ENCODE peak calls at places on chromosomes 2 and 18, in five cellular contexts. L is K562, H is GM12878, N is SK-N-SH, S is HepG2. U is an unnamed sample.

GRCh38 chr2:5846881-5847280 is 154.7 kb downstream of the SOX11 start:
- DNase-seq in L (no peak), N (no peak), S (no peak), H (no peak), U (peak)

GRCh38 chr2:192245329-192245728 is 50.6 kb upstream of the TMEFF2 start:
- DNase-seq in L (no peak), H (no peak), S (no peak), N (no peak), U (no peak)

GRCh38 chr2:120741514-120742448 is 6.1 kb downstream of the GLI2 start:
- DNase-seq in S (no peak), N (peak), L (no peak), H (no peak), U (no peak)

GRCh38 chr2:32289165-32290054 is 11.7 kb downstream of the YIPF4 start:
- DNase-seq in L (no peak), N (no peak), H (no peak), S (peak), U (peak)

GRCh38 chr2:160609346-160609745 is 115.7 kb upstream of the RBMS1 start:
- DNase-seq in N (no peak), H (no peak), L (no peak), S (no peak), U (no peak)

GRCh38 chr2:119315241-119315925 is 51.3 kb downstream of the C2orf76 start:
- DNase-seq in S (peak), N (no peak), H (no peak), L (no peak), U (no peak)

GRCh38 chr18:36850527-36851201 is 21.7 kb downstream of the KIAA1328 start:
- DNase-seq in N (no peak), H (no peak), S (peak), L (no peak), U (peak)

GRCh38 chr2:12045864-12046291 is 299.4 kb downstream of the LPIN1 start:
- DNase-seq in H (peak), S (no peak), L (no peak), N (no peak), U (no peak)

GRCh38 chr2:196195758-196196157 is 24.4 kb upstream of the STK17B start:
- DNase-seq in H (no peak), S (no peak), N (no peak), L (no peak), U (no peak)

GRCh38 chr2:30768036-30768686 is 39.1 kb downstream of the CAPN13 start:
- DNase-seq in S (no peak), H (no peak), N (no peak), L (no peak), U (no peak)

GRCh38 chr2:47074691-47075090 is 80.4 kb downstream of the STPG4 start:
- DNase-seq in L (no peak), S (no peak), N (no peak), H (no peak), U (no peak)

GRCh38 chr2:47072728-47073191 is 82.3 kb downstream of the STPG4 start:
- DNase-seq in S (no peak), N (peak), H (no peak), L (no peak), U (no peak)

GRCh38 chr2:47073217-47073616 is 81.9 kb downstream of the STPG4 start:
- DNase-seq in L (no peak), H (no peak), N (no peak), S (no peak), U (no peak)

GRCh38 chr2:47072018-47072691 is 83.0 kb downstream of the STPG4 start:
- DNase-seq in H (no peak), N (peak), L (no peak), S (no peak), U (peak)

GRCh38 chr2:47073641-47074040 is 81.5 kb downstream of the STPG4 start:
- DNase-seq in N (no peak), L (no peak), S (no peak), H (no peak), U (no peak)
- TF ChIP-seq SMC3 in N (no peak), L (no peak), S (no peak), H (no peak), U (no peak)

GRCh38 chr2:10987861-10988260 is 76.1 kb downstream of the KCNF1 start:
- DNase-seq in S (no peak), N (no peak), H (no peak), L (no peak), U (peak)
- H2AFZ ChIP-seq in S (no peak), N (no peak), H (no peak), L (no peak), U (peak)

DNA sequence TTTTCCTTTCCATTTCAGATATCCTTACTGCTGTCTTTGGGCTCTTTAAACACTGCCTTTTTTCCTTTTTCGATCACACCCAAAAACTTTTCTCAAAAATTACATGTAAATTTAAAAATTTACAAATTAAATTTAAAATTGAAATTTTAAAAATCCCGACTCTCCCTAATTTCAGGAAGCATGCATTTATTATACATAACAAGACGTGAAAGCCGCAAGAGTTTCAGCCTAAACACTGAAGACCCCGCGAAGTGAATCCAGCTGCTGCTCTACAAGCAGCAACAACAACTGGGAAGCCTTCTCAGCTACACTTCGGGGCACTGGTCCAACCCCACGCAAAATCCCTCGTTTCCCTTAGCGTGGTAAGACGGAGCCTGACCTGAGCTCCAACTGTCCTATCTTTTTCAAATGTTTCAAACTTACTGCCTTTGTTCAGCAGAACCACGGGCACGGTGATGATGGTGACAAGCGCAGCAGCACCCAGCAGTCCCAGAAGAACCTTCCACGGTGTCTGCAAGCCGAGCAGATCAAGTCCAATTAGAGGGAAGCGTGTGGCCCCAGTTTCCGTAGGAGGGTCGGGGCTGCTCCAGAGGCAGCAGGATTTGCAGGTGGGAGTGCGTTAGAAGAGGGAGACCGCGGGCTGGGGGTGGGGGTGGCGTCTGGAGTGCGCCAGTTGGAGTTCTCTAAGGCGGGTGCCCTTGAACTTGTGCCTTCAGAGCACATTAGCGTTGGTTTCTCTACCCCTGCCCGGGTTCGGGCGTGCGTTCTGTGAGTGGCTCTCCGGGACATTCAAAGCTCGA is 839 bp downstream of the DPP4 start:
- DNase-seq in H (no peak), L (no peak), N (peak), S (no peak), U (peak)
- TF ChIP-seq SMC3 in H (no peak), L (no peak), N (no peak), S (no peak), U (no peak)

DNA sequence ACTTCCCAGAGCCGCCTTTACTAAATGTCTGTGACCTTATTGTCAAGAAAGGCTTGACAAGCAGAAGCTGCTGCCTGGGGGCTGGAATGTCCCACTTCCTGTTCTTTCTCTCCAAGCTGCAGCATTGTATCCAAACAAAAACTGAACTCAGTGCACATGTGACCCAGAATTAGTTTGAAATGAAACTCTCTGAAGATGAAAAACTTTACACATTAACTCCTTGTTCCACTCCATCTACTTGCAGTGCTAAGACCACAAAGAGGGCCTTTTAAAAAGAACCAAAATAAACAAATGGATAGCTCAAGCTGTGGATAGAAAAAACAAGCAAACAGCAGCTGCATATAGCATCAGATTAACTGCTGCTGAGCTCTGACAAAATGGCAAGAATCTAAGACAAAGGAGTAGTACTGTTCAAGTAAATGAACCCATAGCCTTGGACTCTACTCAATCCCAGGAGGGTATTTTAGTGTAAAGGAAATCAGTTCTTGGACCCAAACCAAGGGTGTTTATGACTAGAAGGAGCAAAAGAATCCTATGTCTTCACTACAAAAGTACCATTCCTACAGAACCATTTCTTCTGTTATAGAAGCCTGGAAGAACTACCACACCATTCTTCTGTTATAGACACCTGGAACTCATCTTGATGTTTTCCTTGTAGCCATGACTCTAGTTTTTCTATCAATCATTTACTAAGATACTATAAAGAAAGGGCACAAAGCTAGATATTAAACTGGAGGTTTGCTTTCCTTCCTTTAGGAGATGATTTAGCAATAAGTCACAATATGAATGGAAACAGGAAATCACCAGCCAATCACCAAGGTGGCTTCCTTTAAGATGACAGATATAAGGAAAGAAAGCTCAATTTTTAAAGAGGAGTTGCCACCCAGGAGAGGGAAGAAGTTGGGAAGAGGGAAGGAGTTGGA is 100.1 kb upstream of the NEUROD1 start:
- DNase-seq in S (no peak), N (no peak), H (no peak), L (no peak), U (peak)
- H2AFZ ChIP-seq in S (no peak), N (no peak), H (no peak), L (no peak), U (no peak)

GRCh38 chr2:188598551-188598950 is 306.9 kb downstream of the GULP1 start:
- DNase-seq in L (no peak), N (no peak), H (no peak), S (peak), U (no peak)
- TF ChIP-seq SMC3 in L (no peak), N (no peak), H (no peak), S (no peak), U (no peak)

GRCh38 chr2:38971377-38971776 is 81.7 kb downstream of the ARHGEF33 start:
- DNase-seq in N (no peak), H (no peak), L (no peak), S (no peak), U (no peak)

GRCh38 chr2:38968021-38968420 is 78.3 kb downstream of the ARHGEF33 start:
- DNase-seq in S (no peak), N (no peak), L (no peak), H (no peak), U (no peak)

GRCh38 chr2:38966006-38966405 is 76.3 kb downstream of the ARHGEF33 start:
- DNase-seq in H (no peak), L (no peak), N (no peak), S (no peak), U (no peak)

GRCh38 chr2:38960609-38961320 is 71.1 kb downstream of the ARHGEF33 start:
- DNase-seq in N (no peak), H (no peak), L (no peak), S (no peak), U (no peak)

DNA sequence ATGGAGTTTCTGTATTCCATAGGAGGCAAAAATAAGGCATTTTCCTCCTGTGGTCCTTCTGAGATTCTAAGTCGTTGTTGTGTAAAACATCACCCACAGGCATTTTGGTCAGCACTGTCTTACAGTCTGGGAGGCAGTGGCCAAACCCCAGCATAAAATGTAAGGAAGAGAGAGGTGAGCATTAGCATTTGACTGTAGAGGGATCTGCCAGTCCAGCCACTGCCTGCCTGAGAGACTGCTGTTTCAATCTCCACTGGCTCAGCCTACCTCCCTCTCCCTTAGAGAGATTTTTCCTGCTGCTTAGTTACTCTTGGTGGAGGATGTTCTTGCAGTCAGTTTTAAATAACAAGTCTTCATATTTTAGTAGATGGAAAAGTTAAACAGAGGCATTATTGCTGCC is 77.0 kb downstream of the ARHGEF33 start:
- DNase-seq in H (no peak), N (no peak), L (no peak), S (no peak), U (no peak)
- H2AFZ ChIP-seq in H (no peak), N (no peak), L (no peak), S (no peak), U (no peak)

U was measured in IMR-90.